ENCODE peak calls at places on chromosomes 4 and X, in five cellular contexts. I is cardiac muscle cell, J is tibial nerve, G is heart right ventricle, N is left ventricle myocardium inferior. K is an unnamed sample.

GRCh38 chr4:52633846-52634245 is 25.3 kb downstream of the USP46 start:
- DNase-seq in I (no peak), J (no peak), G (no peak), N (no peak), K (no peak)

GRCh38 chrX:74465424-74465823 is 44.1 kb downstream of the SLC16A2 start:
- DNase-seq in I (peak; percentile 60), J (no peak), G (no peak), N (no peak), K (no peak)

GRCh38 chr4:127214001-127214400 is 418.8 kb upstream of the INTU start:
- DNase-seq in I (no peak), J (no peak), G (peak; percentile 18), N (no peak), K (no peak)

GRCh38 chr4:7663075-7663541 is 228.4 kb upstream of the PSAPL1 start:
- DNase-seq in I (no peak), J (no peak), G (no peak), N (peak; percentile 1), K (no peak)

GRCh38 chrX:78839711-78840110 is 92.2 kb downstream of the LPAR4 start:
- DNase-seq in I (no peak), J (no peak), G (no peak), N (no peak), K (no peak)

GRCh38 chr4:56972832-56973231 is 4.6 kb downstream of the NOA1 start:
- DNase-seq in I (no peak), J (no peak), G (no peak), N (no peak), K (no peak)

GRCh38 chrX:78066110-78066509 is 37.9 kb upstream of the PGK1 start:
- DNase-seq in I (peak; percentile 8), J (no peak), G (no peak), N (no peak), K (no peak)

GRCh38 chr4:123662827-123663226 is 266.2 kb downstream of the SPRY1 start:
- DNase-seq in I (no peak), J (no peak), G (no peak), N (no peak), K (no peak)

GRCh38 chrX:56978172-56978571 is 17.2 kb downstream of the SPIN3 start:
- DNase-seq in I (peak; percentile 52), J (no peak), G (peak; percentile 5), N (no peak), K (peak; percentile 15)

GRCh38 chrX:133819546-133819945 is 165.8 kb downstream of the GPC3 start:
- DNase-seq in I (no peak), J (no peak), G (no peak), N (no peak), K (no peak)

DNA sequence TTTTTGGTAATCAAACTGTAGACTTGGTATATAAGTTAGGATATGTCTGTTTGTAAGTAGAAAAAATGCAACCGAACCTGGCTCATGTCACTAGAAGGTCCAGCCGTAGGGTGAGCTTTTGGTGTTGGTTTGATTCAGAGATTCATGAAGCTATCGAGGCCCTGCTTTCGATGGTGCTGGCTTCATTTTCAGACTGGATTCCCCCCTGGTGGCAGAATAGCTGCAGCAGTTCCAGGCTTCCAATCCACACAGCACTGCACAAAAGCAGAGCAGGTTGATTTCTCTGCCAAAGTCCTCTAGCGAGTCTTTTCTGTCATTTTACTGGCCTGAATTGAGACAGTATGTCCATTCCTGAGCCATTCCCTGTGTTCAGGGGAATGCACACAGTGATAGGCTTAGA is 33.1 kb downstream of the PDK3 start:
- DNase-seq in I (peak; percentile 30), J (peak; percentile 13), G (peak; percentile 8), N (no peak), K (no peak)
- H3K27ac ChIP-seq in I (no peak overlapping the region), J (no peak overlapping the region), G (no peak overlapping the region), N (no peak overlapping the region), K (no peak overlapping the region)

GRCh38 chrX:38898261-38898660 is 97.0 kb downstream of the MID1IP1 start:
- DNase-seq in I (no peak), J (no peak), G (no peak), N (no peak), K (no peak)
- H3K27ac ChIP-seq in I (no peak overlapping the region), J (no peak overlapping the region), G (no peak overlapping the region), N (no peak overlapping the region), K (no peak overlapping the region)

DNA sequence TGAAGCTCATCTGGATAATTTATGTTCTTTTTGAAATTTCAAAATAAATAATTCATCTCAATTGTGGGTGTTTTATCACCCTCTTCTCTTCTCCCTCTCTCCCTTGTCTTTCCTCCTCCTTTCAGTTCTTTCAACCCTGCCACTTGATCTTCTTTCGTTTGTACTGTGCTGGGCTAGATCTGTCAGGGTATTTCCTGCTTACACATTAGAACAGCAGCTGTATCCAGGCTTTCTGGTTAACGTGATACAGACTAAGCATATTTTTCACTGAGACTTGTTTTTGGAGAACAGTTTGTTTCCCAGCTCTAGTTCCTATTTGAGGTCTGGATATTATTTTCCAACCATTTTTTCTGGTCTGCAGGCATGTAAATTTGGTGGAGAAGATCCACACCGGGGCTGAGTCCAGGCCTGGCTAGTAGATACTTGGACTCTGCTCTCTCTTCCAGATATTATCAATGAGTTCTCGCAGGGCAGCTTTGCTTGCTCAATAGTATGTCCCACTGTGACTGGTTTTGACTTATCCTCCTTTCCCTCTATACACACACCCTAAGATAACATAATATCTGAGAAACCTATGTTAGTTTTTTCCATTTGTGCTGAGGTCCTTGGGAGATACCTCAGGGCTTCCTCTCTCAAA is 1310.7 kb upstream of the TENM3 start:
- DNase-seq in I (no peak), J (no peak), G (no peak), N (no peak), K (no peak)
- H3K27ac ChIP-seq in I (no peak overlapping the region), J (no peak overlapping the region), G (no peak overlapping the region), N (no peak overlapping the region), K (no peak overlapping the region)

DNA sequence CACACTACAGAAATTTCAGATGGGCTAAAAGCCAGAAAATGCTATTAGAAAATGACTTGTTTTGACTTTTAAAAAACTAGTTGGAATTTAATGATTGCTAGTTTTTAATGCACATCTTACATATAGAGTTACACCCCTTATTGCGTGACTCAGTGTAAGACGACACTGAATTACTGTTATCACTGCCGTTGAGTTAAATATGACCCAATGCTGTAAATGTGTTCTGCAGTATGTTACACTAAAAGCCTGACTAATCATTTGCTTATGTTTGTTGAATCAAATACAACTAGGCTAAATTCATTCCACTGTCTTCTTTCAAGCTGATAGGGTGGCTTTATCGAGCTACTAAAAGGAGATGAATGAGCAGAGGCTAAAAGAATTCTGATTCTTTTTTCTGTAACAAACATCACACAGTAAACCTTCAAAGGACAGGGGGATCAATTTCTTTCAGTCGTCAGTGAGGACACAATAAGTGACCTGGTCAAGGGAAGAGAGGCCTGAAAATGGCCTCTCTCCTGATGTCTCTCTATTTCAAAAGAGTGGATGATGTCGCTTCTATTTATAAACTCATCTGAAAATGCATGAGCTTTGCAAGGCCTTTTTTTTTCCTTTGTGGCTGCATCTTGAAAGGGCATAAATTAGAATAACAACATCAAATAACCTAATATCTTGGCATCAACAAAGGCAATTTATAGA is 142.2 kb upstream of the KCNIP4 start:
- DNase-seq in I (peak; percentile 9), J (no peak), G (no peak), N (no peak), K (no peak)
- H3K27ac ChIP-seq in I (no peak overlapping the region), J (no peak overlapping the region), G (no peak overlapping the region), N (no peak overlapping the region), K (no peak overlapping the region)

DNA sequence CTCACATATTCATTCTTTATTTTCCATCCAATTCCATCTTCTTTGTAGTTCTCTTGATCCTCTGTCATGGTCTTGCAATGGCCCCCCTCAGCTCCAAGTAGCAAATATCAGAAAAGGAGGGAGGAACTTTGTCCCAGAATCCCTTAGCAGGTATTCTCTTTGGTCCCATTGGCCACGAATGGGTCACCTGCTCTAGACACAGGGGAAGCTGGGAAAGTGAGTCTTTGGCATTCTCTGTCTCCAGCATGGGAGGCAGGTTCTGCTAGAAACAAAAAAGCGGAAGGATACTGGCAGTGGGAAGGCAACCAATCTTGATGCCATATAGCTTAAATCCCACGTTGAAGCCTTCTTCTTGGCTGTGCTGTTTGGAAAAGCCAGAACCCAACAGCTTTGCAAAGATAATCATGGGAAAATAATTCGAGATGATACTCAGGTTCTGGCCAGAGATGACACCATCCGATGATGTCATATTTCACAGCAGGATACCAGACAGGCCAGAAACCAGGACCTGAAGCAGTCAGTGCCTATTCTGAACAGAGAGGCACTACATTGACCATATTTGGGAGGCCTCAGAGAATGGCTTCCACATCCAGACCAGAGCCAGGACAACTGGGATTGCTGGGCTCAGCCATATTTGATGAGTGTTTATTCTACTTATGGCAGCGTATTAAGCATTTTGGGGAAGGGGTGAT is 110.4 kb upstream of the ATXN3L start:
- DNase-seq in I (no peak), J (no peak), G (no peak), N (no peak), K (no peak)
- H3K27ac ChIP-seq in I (no peak overlapping the region), J (no peak overlapping the region), G (no peak overlapping the region), N (no peak overlapping the region), K (no peak overlapping the region)

GRCh38 chr4:6271701-6272465 is 2.2 kb downstream of the WFS1 start:
- DNase-seq in I (no peak), J (peak; percentile 29), G (peak; percentile 51), N (peak; percentile 71), K (peak; percentile 31)

GRCh38 chr4:6271206-6271605 is 1.6 kb downstream of the WFS1 start:
- DNase-seq in I (no peak), J (no peak), G (no peak), N (no peak), K (no peak)

GRCh38 chr4:6269651-6270511 is at the start of gene WFS1:
- DNase-seq in I (peak; percentile 99), J (peak; percentile 98), G (peak; percentile 98), N (peak; percentile 99), K (peak; percentile 99)

GRCh38 chr4:6269400-6269650 is 325 bp upstream of the WFS1 start:
- DNase-seq in I (no peak), J (no peak), G (no peak), N (no peak), K (no peak)

GRCh38 chr4:6270691-6271121 is 1.1 kb downstream of the WFS1 start:
- DNase-seq in I (peak; percentile 48), J (no peak), G (peak; percentile 31), N (no peak), K (no peak)
- H3K27ac ChIP-seq in I (no peak overlapping the region), J (peak overlapping the region; percentile 40), G (peak overlapping the region; percentile 84), N (peak overlapping the region; percentile 92), K (no peak overlapping the region)

K was measured in gastrocnemius medialis.